ENCODE peak calls at places on chromosomes 3 and 15, in four cellular contexts. A, Q, O and P are unnamed samples.

GRCh38 chr3:187165144-187165543 is 25.8 kb upstream of the RPL39L start:
- DNase-seq in A (peak), Q (peak), O (no peak), P (no peak)

GRCh38 chr15:32700501-32701150 is 17.2 kb upstream of the GREM1 start:
- DNase-seq in A (no peak), Q (peak), O (no peak), P (no peak)

GRCh38 chr3:169629895-169630294 is 33.6 kb downstream of the MECOM start:
- DNase-seq in A (no peak), Q (no peak), O (no peak), P (no peak)

GRCh38 chr3:112358311-112358780 is 25.4 kb downstream of the CD200 start:
- DNase-seq in A (peak), Q (no peak), O (no peak), P (no peak)

GRCh38 chr3:81684739-81685395 is 76.6 kb downstream of the GBE1 start:
- DNase-seq in A (peak), Q (peak), O (no peak), P (no peak)

GRCh38 chr15:51377038-51377761 is 35.7 kb downstream of the GLDN start:
- DNase-seq in A (peak), Q (no peak), O (no peak), P (no peak)

GRCh38 chr15:88982304-88982945 is 69.2 kb upstream of the MFGE8 start:
- DNase-seq in A (peak), Q (peak), O (peak), P (no peak)

GRCh38 chr3:141352262-141352984 is 15.9 kb upstream of the ZBTB38 start:
- DNase-seq in A (no peak), Q (no peak), O (no peak), P (no peak)

GRCh38 chr3:60064210-60065178 is 1014.7 kb upstream of the CFAP20DC start:
- DNase-seq in A (peak), Q (peak), O (no peak), P (no peak)

GRCh38 chr3:127915115-127915936 is at the start of gene KBTBD12:
- DNase-seq in A (peak), Q (no peak), O (peak), P (no peak)

GRCh38 chr15:56919708-56920637 is 1.5 kb downstream of the TCF12 start:
- DNase-seq in A (no peak), Q (peak), O (no peak), P (no peak)

GRCh38 chr15:29570931-29571727 is 251.1 kb downstream of the TJP1 start:
- DNase-seq in A (peak), Q (no peak), O (no peak), P (no peak)

GRCh38 chr3:132573657-132574260 is 23.3 kb upstream of the ACKR4 start:
- DNase-seq in A (peak), Q (no peak), O (no peak), P (no peak)

GRCh38 chr15:63950911-63951481 is 95.3 kb downstream of the DAPK2 start:
- DNase-seq in A (peak), Q (peak), O (no peak), P (no peak)

GRCh38 chr3:142445816-142446254 is 2.0 kb downstream of the XRN1 start:
- DNase-seq in A (peak), Q (peak), O (no peak), P (no peak)

GRCh38 chr3:143450656-143451055 is 331.1 kb downstream of the CHST2 start:
- DNase-seq in A (no peak), Q (no peak), O (no peak), P (no peak)

GRCh38 chr3:32961189-32961715 is 9.8 kb downstream of the CCR4 start:
- DNase-seq in A (no peak), Q (no peak), O (no peak), P (no peak)

GRCh38 chr3:124699686-124700396 is 30.4 kb upstream of the UMPS start:
- DNase-seq in A (no peak), Q (no peak), O (no peak), P (no peak)

GRCh38 chr3:171088984-171089754 is 62.6 kb upstream of the SLC2A2 start:
- DNase-seq in A (peak), Q (peak), O (no peak), P (no peak)